ENCODE peak calls at places on chromosomes 13 and 19, in nine cellular contexts. One of them, this sample, is unnamed.

GRCh38 chr19:37829526-37829925 is 50.1 kb upstream of the ZNF573 start:
- DNase-seq in omental fat pad: no peak
- DNase-seq in activated T-cell treated with anti-CD3 and anti-CD28 coated beads, Interleukin-2, amount 50 U/mL, for 4 hours: no peak
- DNase-seq in BJ: no peak
- DNase-seq in CD8-positive, alpha-beta T cell: no peak
- DNase-seq in endothelial cell: no peak
- DNase-seq in activated CD8-positive, alpha-beta memory T cell treated with anti-CD3 and anti-CD28 coated beads for 4 hours: no peak
- DNase-seq in AG08395: no peak
- DNase-seq in ovary: no peak
- DNase-seq in this sample: no peak

GRCh38 chr13:56216221-56216620 is 924.5 kb upstream of the PRR20A start:
- DNase-seq in omental fat pad: no peak
- DNase-seq in activated T-cell treated with anti-CD3 and anti-CD28 coated beads, Interleukin-2, amount 50 U/mL, for 4 hours: no peak
- DNase-seq in BJ: no peak
- DNase-seq in CD8-positive, alpha-beta T cell: no peak
- DNase-seq in endothelial cell: no peak
- DNase-seq in activated CD8-positive, alpha-beta memory T cell treated with anti-CD3 and anti-CD28 coated beads for 4 hours: no peak
- DNase-seq in AG08395: no peak
- DNase-seq in ovary: no peak
- DNase-seq in this sample: no peak

GRCh38 chr19:10624585-10624984 is 768 bp upstream of the SLC44A2 start:
- DNase-seq in omental fat pad: no peak
- DNase-seq in activated T-cell treated with anti-CD3 and anti-CD28 coated beads, Interleukin-2, amount 50 U/mL, for 4 hours: no peak
- DNase-seq in BJ: no peak
- DNase-seq in CD8-positive, alpha-beta T cell: peak
- DNase-seq in endothelial cell: no peak
- DNase-seq in activated CD8-positive, alpha-beta memory T cell treated with anti-CD3 and anti-CD28 coated beads for 4 hours: no peak
- DNase-seq in AG08395: no peak
- DNase-seq in ovary: no peak
- DNase-seq in this sample: no peak

GRCh38 chr19:54337858-54338230 is 1.1 kb downstream of the LILRA4 start:
- DNase-seq in omental fat pad: no peak
- DNase-seq in activated T-cell treated with anti-CD3 and anti-CD28 coated beads, Interleukin-2, amount 50 U/mL, for 4 hours: no peak
- DNase-seq in BJ: no peak
- DNase-seq in CD8-positive, alpha-beta T cell: no peak
- DNase-seq in endothelial cell: no peak
- DNase-seq in activated CD8-positive, alpha-beta memory T cell treated with anti-CD3 and anti-CD28 coated beads for 4 hours: no peak
- DNase-seq in AG08395: no peak
- DNase-seq in ovary: no peak
- DNase-seq in this sample: no peak

GRCh38 chr13:50676602-50677001 is 166.9 kb downstream of the DLEU7 start:
- DNase-seq in omental fat pad: no peak
- DNase-seq in activated T-cell treated with anti-CD3 and anti-CD28 coated beads, Interleukin-2, amount 50 U/mL, for 4 hours: no peak
- DNase-seq in BJ: peak
- DNase-seq in CD8-positive, alpha-beta T cell: no peak
- DNase-seq in endothelial cell: no peak
- DNase-seq in activated CD8-positive, alpha-beta memory T cell treated with anti-CD3 and anti-CD28 coated beads for 4 hours: no peak
- DNase-seq in AG08395: peak
- DNase-seq in ovary: no peak
- DNase-seq in this sample: no peak

GRCh38 chr19:40225440-40226305 is 816 bp downstream of the CCNP start:
- DNase-seq in omental fat pad: no peak
- DNase-seq in activated T-cell treated with anti-CD3 and anti-CD28 coated beads, Interleukin-2, amount 50 U/mL, for 4 hours: no peak
- DNase-seq in BJ: no peak
- DNase-seq in CD8-positive, alpha-beta T cell: no peak
- DNase-seq in endothelial cell: no peak
- DNase-seq in activated CD8-positive, alpha-beta memory T cell treated with anti-CD3 and anti-CD28 coated beads for 4 hours: no peak
- DNase-seq in AG08395: peak
- DNase-seq in ovary: no peak
- DNase-seq in this sample: no peak

GRCh38 chr13:77696006-77696862 is 1.3 kb upstream of the SLAIN1 start:
- DNase-seq in omental fat pad: no peak
- DNase-seq in activated T-cell treated with anti-CD3 and anti-CD28 coated beads, Interleukin-2, amount 50 U/mL, for 4 hours: no peak
- DNase-seq in BJ: no peak
- DNase-seq in CD8-positive, alpha-beta T cell: peak
- DNase-seq in endothelial cell: no peak
- DNase-seq in activated CD8-positive, alpha-beta memory T cell treated with anti-CD3 and anti-CD28 coated beads for 4 hours: no peak
- DNase-seq in AG08395: no peak
- DNase-seq in ovary: no peak
- DNase-seq in this sample: no peak

GRCh38 chr19:19459707-19460251 is 54.3 kb downstream of the GATAD2A start:
- DNase-seq in omental fat pad: no peak
- DNase-seq in activated T-cell treated with anti-CD3 and anti-CD28 coated beads, Interleukin-2, amount 50 U/mL, for 4 hours: peak
- DNase-seq in BJ: peak
- DNase-seq in CD8-positive, alpha-beta T cell: peak
- DNase-seq in endothelial cell: no peak
- DNase-seq in activated CD8-positive, alpha-beta memory T cell treated with anti-CD3 and anti-CD28 coated beads for 4 hours: peak
- DNase-seq in AG08395: peak
- DNase-seq in ovary: no peak
- DNase-seq in this sample: peak

GRCh38 chr19:4518345-4519171 is at the start of gene PLIN4:
- DNase-seq in omental fat pad: no peak
- DNase-seq in activated T-cell treated with anti-CD3 and anti-CD28 coated beads, Interleukin-2, amount 50 U/mL, for 4 hours: no peak
- DNase-seq in BJ: no peak
- DNase-seq in CD8-positive, alpha-beta T cell: no peak
- DNase-seq in endothelial cell: no peak
- DNase-seq in activated CD8-positive, alpha-beta memory T cell treated with anti-CD3 and anti-CD28 coated beads for 4 hours: no peak
- DNase-seq in AG08395: peak
- DNase-seq in ovary: peak
- DNase-seq in this sample: no peak

GRCh38 chr13:89490661-89491060 is 1819.5 kb downstream of the SLITRK5 start:
- DNase-seq in omental fat pad: no peak
- DNase-seq in activated T-cell treated with anti-CD3 and anti-CD28 coated beads, Interleukin-2, amount 50 U/mL, for 4 hours: no peak
- DNase-seq in BJ: no peak
- DNase-seq in CD8-positive, alpha-beta T cell: no peak
- DNase-seq in endothelial cell: no peak
- DNase-seq in activated CD8-positive, alpha-beta memory T cell treated with anti-CD3 and anti-CD28 coated beads for 4 hours: no peak
- DNase-seq in AG08395: no peak
- DNase-seq in ovary: no peak
- DNase-seq in this sample: no peak

This sample was measured in CD4-positive, CD25-positive, alpha-beta regulatory T cell.